ENCODE peak calls at places on chromosomes 6 and 20, in six cellular contexts. W, T, I, H, C and N are unnamed samples.

GRCh38 chr6:170449835-170450753 is 103.0 kb downstream of the PSMB1 start:
- DNase-seq in W (no peak), T (no peak), I (no peak), H (no peak), C (no peak), N (no peak)

GRCh38 chr6:40504274-40504673 is 82.9 kb downstream of the LRFN2 start:
- DNase-seq in W (no peak), T (no peak), I (peak), H (no peak), C (no peak), N (no peak)

GRCh38 chr6:11208267-11208666 is 24.2 kb downstream of the NEDD9 start:
- DNase-seq in W (no peak), T (no peak), I (no peak), H (no peak), C (no peak), N (no peak)

GRCh38 chr20:42255820-42256219 is 637.6 kb upstream of the CHD6 start:
- DNase-seq in W (no peak), T (peak), I (no peak), H (no peak), C (no peak), N (no peak)

GRCh38 chr6:41548098-41548840 is 2.1 kb downstream of the FOXP4 start:
- DNase-seq in W (no peak), T (no peak), I (no peak), H (peak), C (peak), N (no peak)

GRCh38 chr20:47815866-47816265 is 30.6 kb upstream of the SULF2 start:
- DNase-seq in W (no peak), T (no peak), I (no peak), H (no peak), C (no peak), N (no peak)

GRCh38 chr6:66478705-66479104 is 771.7 kb upstream of the EYS start:
- DNase-seq in W (no peak), T (no peak), I (peak), H (no peak), C (no peak), N (no peak)

GRCh38 chr20:39645130-39645529 is 683.0 kb downstream of the DHX35 start:
- DNase-seq in W (no peak), T (peak), I (no peak), H (no peak), C (no peak), N (no peak)

GRCh38 chr6:27394073-27394472 is 5.5 kb downstream of the ZNF391 start:
- DNase-seq in W (no peak), T (no peak), I (no peak), H (no peak), C (no peak), N (no peak)

GRCh38 chr20:10648651-10649050 is 25.1 kb downstream of the JAG1 start:
- DNase-seq in W (peak), T (no peak), I (peak), H (peak), C (no peak), N (no peak)

GRCh38 chr20:10646886-10647420 is 26.8 kb downstream of the JAG1 start:
- DNase-seq in W (no peak), T (no peak), I (no peak), H (peak), C (no peak), N (no peak)

GRCh38 chr20:10647909-10648308 is 25.9 kb downstream of the JAG1 start:
- DNase-seq in W (no peak), T (no peak), I (no peak), H (peak), C (no peak), N (no peak)

GRCh38 chr20:10646006-10646405 is 27.8 kb downstream of the JAG1 start:
- DNase-seq in W (no peak), T (no peak), I (no peak), H (peak), C (no peak), N (no peak)

DNA sequence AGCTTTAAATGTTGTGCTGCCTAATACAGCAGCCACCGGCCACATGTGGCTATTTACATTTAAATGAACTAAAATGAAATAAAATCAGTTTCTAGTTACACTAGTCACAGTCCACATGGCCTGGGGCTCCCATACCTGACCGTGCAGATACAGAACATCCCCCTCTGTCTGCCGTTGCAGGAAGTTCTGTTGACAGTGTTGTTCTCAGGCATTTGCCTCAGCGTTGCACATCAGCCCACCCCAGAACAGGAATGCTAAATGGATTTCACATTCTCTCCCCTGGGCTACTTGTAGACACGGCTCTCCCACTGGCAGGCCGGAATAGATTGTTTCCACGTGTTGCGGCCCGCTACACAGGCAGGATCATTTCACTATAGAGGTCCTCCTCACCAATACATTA is 26.3 kb downstream of the JAG1 start:
- DNase-seq in W (no peak), T (peak), I (peak), H (peak), C (no peak), N (no peak)
- TF ChIP-seq CTCF in W (peak), T (peak), I (peak), H (no peak), C (no peak), N (peak)

GRCh38 chr6:25084508-25084833 is 148.7 kb upstream of the RIPOR2 start:
- DNase-seq in W (no peak), T (no peak), I (no peak), H (no peak), C (no peak), N (no peak)

GRCh38 chr6:25088513-25088912 is 152.8 kb upstream of the RIPOR2 start:
- DNase-seq in W (peak), T (no peak), I (no peak), H (no peak), C (no peak), N (no peak)

GRCh38 chr6:25085761-25086160 is 150.0 kb upstream of the RIPOR2 start:
- DNase-seq in W (no peak), T (no peak), I (no peak), H (no peak), C (no peak), N (no peak)

GRCh38 chr6:25086500-25087091 is 150.8 kb upstream of the RIPOR2 start:
- DNase-seq in W (no peak), T (no peak), I (no peak), H (no peak), C (no peak), N (no peak)

GRCh38 chr6:25083784-25084507 is 148.2 kb upstream of the RIPOR2 start:
- DNase-seq in W (no peak), T (no peak), I (no peak), H (no peak), C (no peak), N (no peak)
- TF ChIP-seq CTCF in W (no peak), T (no peak), I (no peak), H (no peak), C (no peak), N (no peak)

GRCh38 chr20:3659492-3660261 is 3.5 kb downstream of the GFRA4 start:
- DNase-seq in W (no peak), T (no peak), I (no peak), H (no peak), C (no peak), N (no peak)
- TF ChIP-seq CTCF in W (no peak), T (no peak), I (no peak), H (no peak), C (no peak), N (no peak)

GRCh38 chr6:43369174-43370002 is at the start of gene ZNF318:
- DNase-seq in W (peak), T (peak), I (peak), H (peak), C (peak), N (peak)
- TF ChIP-seq CTCF in W (no peak), T (no peak), I (no peak), H (no peak), C (no peak), N (no peak)

DNA sequence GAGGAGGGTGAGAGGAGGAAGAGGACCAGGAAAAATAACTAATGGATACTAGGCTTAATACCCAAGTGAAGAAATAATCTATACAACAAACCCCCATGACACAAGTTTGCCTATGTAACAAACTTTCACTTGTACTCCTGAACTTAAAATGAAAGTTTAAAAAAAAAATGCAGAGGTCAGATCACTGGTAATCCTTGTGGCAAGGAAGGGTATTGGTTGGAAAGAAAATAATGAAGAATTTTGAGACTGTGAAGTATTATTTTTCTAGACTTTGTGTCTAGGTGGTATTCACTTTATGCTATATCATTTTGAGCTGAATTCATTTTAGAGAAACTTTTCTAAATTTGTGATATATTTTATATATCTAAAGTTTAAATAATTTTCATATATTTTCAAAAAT is 547.5 kb downstream of the MMUT start:
- DNase-seq in W (no peak), T (no peak), I (no peak), H (no peak), C (no peak), N (no peak)
- TF ChIP-seq CTCF in W (no peak), T (peak), I (peak), H (no peak), C (no peak), N (no peak)

GRCh38 chr20:8951136-8951535 is 117.8 kb upstream of the PLCB4 start:
- DNase-seq in W (no peak), T (no peak), I (no peak), H (no peak), C (no peak), N (no peak)

DNA sequence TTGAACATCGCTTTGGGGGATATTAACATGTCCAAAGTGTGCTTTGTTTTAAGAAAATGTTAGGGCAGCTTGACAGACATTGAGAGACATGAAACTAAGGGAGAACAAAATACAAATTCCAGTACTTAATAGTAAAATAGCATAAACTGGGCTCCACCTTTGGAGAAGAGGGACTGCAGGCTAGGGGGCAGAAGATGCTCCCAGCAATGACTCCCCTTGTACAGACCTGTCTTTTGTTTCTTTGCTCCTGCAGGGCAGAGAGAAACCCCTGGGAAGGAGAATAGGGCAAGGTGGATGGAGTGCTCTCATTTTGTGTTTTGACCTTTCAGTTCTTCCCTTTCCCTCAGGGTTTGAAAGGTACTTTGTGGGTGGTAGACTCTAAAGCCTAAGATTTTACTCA is 115.6 kb upstream of the PLCB4 start:
- DNase-seq in W (no peak), T (no peak), I (no peak), H (no peak), C (no peak), N (no peak)
- TF ChIP-seq CTCF in W (peak), T (peak), I (peak), H (no peak), C (no peak), N (no peak)

DNA sequence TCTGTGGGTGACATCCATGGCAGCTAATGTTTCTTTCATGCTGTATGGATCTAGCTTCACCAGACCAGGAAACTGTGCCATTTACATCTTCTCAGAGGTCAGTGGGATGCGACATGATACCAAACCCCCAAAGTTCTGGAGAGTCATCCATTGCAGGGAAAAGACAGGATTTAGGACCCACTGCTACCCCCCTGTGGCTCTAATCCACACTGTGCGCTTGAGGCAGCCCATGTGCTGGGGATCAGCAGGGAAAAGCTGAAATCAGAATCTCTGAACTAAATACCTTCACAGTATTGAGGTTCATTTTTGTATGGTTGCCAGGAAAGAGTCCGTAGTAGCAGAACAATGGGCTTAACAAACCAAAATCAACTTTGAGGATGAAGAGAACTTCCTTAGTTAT is 164.4 kb downstream of the TMEM242 start:
- DNase-seq in W (no peak), T (peak), I (no peak), H (no peak), C (no peak), N (no peak)
- TF ChIP-seq CTCF in W (no peak), T (peak), I (peak), H (no peak), C (no peak), N (no peak)

GRCh38 chr6:4879724-4880372 is 103.6 kb downstream of the CDYL start:
- DNase-seq in W (no peak), T (no peak), I (no peak), H (peak), C (no peak), N (no peak)
- TF ChIP-seq CTCF in W (no peak), T (no peak), I (no peak), H (no peak), C (no peak), N (no peak)

DNA sequence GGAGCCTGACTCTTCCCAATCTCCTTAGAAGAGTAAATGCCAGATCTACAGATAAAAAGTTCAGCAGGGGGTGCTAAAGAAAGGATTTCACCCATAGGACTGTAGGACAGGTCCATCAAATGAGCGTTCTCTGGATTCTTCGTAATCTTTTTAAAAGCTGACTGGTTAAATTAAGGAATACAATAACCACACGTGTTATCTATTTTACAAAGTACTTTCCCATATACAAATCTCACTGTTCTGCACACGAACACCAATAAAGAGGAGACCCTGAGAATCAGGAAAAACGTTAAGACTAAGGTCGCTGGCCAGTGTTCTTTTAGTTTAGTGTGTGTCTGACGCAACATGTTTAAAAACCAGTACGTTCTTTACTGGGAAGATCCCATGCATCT is 542 bp downstream of the TUBE1 start:
- DNase-seq in W (peak), T (peak), I (peak), H (no peak), C (no peak), N (no peak)
- TF ChIP-seq CTCF in W (peak), T (peak), I (peak), H (no peak), C (no peak), N (no peak)

GRCh38 chr6:159853735-159854134 is 37.1 kb upstream of the MAS1 start:
- DNase-seq in W (no peak), T (no peak), I (no peak), H (no peak), C (no peak), N (no peak)

GRCh38 chr6:159858259-159858658 is 32.5 kb upstream of the MAS1 start:
- DNase-seq in W (no peak), T (no peak), I (no peak), H (no peak), C (no peak), N (no peak)

DNA sequence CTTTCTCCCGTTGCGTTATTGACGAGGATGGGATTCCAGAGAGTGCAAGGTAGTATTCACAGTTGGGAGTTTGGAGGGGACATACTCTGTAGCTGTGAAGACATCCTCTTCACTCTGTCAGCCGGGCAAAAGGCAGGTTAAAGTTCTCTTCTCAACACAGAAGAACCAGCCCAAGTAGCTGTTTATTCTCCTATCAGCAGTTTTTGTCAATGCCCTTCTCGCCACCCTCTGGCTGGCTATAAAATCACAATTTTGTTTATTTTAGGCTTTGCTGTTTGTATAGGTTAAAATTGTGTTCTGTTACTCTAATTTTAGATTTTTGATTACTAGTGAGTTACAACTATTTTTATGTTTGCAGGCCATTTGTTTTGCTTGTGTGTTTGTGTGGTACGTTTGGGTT is 37.9 kb upstream of the MAS1 start:
- DNase-seq in W (no peak), T (no peak), I (peak), H (no peak), C (no peak), N (no peak)
- TF ChIP-seq CTCF in W (peak), T (peak), I (peak), H (no peak), C (peak), N (no peak)